ENCODE peak calls at places on chromosomes 1 and 21, in eight cellular contexts. O is mesendoderm; T is heart right ventricle; K is NCI-H187; E is OCI-LY7; V is HepG2; Z is stimulated activated naive B cell treated with anti-CD40 and anti-IgM and Interleukin-4, amounts not matched to agents 10 μg/mL and 1 μg/mL and 100 μg/mL, for 72 hours; M is GM13977. Q is an unnamed sample.
A peak's percentile ranks its signal among the peaks of the same experiment; 100 is the strongest.

GRCh38 chr1:228087771-228088251 is 5.3 kb downstream of the ARF1 start:
- DNase-seq in O (no peak), T (no peak), K (no peak), E (no peak), V (no peak), Z (no peak), M (no peak), Q (no peak)

GRCh38 chr1:28540651-28541050 is 12.2 kb upstream of the TRNAU1AP start:
- DNase-seq in O (peak; percentile 29), T (no peak), K (no peak), E (no peak), V (no peak), Z (no peak), M (no peak), Q (no peak)

GRCh38 chr21:42059721-42060120 is 11.4 kb upstream of the UMODL1 start:
- DNase-seq in O (no peak), T (no peak), K (no peak), E (no peak), V (no peak), Z (no peak), M (no peak), Q (no peak)

GRCh38 chr21:41768371-41769042 is 1.7 kb upstream of the RIPK4 start:
- DNase-seq in O (peak; percentile 92), T (no peak), K (no peak), E (peak; percentile 38), V (peak; percentile 95), Z (no peak), M (peak; percentile 46), Q (no peak)

GRCh38 chr21:15309721-15310120 is 244.9 kb upstream of the NRIP1 start:
- DNase-seq in O (no peak), T (peak; percentile 61), K (no peak), E (no peak), V (no peak), Z (no peak), M (no peak), Q (no peak)

GRCh38 chr1:95195046-95195445 is 39.0 kb upstream of the RWDD3 start:
- DNase-seq in O (no peak), T (no peak), K (no peak), E (no peak), V (no peak), Z (no peak), M (no peak), Q (no peak)

GRCh38 chr1:87956766-87957165 is 628.1 kb downstream of the LMO4 start:
- DNase-seq in O (no peak), T (no peak), K (no peak), E (no peak), V (no peak), Z (no peak), M (no peak), Q (no peak)

GRCh38 chr1:204408074-204408507 is 3.5 kb downstream of the PPP1R15B start:
- DNase-seq in O (no peak), T (peak; percentile 81), K (no peak), E (no peak), V (no peak), Z (no peak), M (no peak), Q (peak; percentile 27)

GRCh38 chr1:15038232-15039016 is 115.1 kb upstream of the TMEM51 start:
- DNase-seq in O (peak; percentile 79), T (no peak), K (no peak), E (peak; percentile 73), V (peak; percentile 61), Z (no peak), M (no peak), Q (no peak)

GRCh38 chr1:30763654-30764248 is 6.2 kb upstream of the LAPTM5 start:
- DNase-seq in O (no peak), T (no peak), K (no peak), E (no peak), V (no peak), Z (no peak), M (no peak), Q (no peak)

GRCh38 chr1:221284028-221284427 is 404.8 kb downstream of the HLX start:
- DNase-seq in O (no peak), T (no peak), K (no peak), E (no peak), V (no peak), Z (no peak), M (no peak), Q (no peak)

GRCh38 chr1:37186246-37186756 is 152.0 kb upstream of the GRIK3 start:
- DNase-seq in O (peak; percentile 96), T (no peak), K (no peak), E (no peak), V (no peak), Z (no peak), M (no peak), Q (no peak)

GRCh38 chr21:25898671-25899070 is 163.9 kb downstream of the GABPA start:
- DNase-seq in O (peak; percentile 83), T (no peak), K (no peak), E (no peak), V (no peak), Z (no peak), M (no peak), Q (no peak)

GRCh38 chr1:182229907-182230522 is 161.6 kb downstream of the GLUL start:
- DNase-seq in O (peak; percentile 39), T (no peak), K (peak; percentile 94), E (no peak), V (no peak), Z (no peak), M (no peak), Q (no peak)

GRCh38 chr1:13807213-13807612 is 107.2 kb downstream of the PRDM2 start:
- DNase-seq in O (peak; percentile 59), T (no peak), K (no peak), E (peak; percentile 77), V (peak; percentile 27), Z (no peak), M (no peak), Q (no peak)

GRCh38 chr21:35563885-35564451 is 496.4 kb downstream of the SETD4 start:
- DNase-seq in O (peak; percentile 25), T (peak; percentile 83), K (peak; percentile 70), E (no peak), V (no peak), Z (no peak), M (no peak), Q (no peak)

GRCh38 chr1:162946701-162947100 is 85.7 kb upstream of the CCDC190 start:
- DNase-seq in O (no peak), T (no peak), K (no peak), E (no peak), V (no peak), Z (no peak), M (no peak), Q (no peak)

GRCh38 chr1:183622013-183622412 is 13.6 kb downstream of the ARPC5 start:
- DNase-seq in O (no peak), T (no peak), K (no peak), E (no peak), V (no peak), Z (no peak), M (no peak), Q (no peak)

GRCh38 chr1:116720406-116721071 is 33.7 kb upstream of the CD2 start:
- DNase-seq in O (no peak), T (no peak), K (no peak), E (no peak), V (no peak), Z (no peak), M (no peak), Q (no peak)

GRCh38 chr1:228392111-228392936 is 14.3 kb downstream of the TRIM11 start:
- DNase-seq in O (no peak), T (no peak), K (no peak), E (no peak), V (no peak), Z (no peak), M (no peak), Q (no peak)

GRCh38 chr1:221620437-221621384 is 121.2 kb downstream of the DUSP10 start:
- DNase-seq in O (no peak), T (no peak), K (peak; percentile 5), E (no peak), V (no peak), Z (no peak), M (no peak), Q (no peak)

GRCh38 chr1:192609110-192610079 is 26.6 kb upstream of the RGS13 start:
- DNase-seq in O (no peak), T (peak; percentile 9), K (no peak), E (peak; percentile 93), V (no peak), Z (peak; percentile 89), M (peak; percentile 56), Q (peak; percentile 26)

GRCh38 chr1:107548276-107548675 is 407.4 kb downstream of the NTNG1 start:
- DNase-seq in O (no peak), T (no peak), K (peak; percentile 37), E (no peak), V (no peak), Z (no peak), M (no peak), Q (no peak)

GRCh38 chr1:9164919-9165318 is 36.0 kb upstream of the GPR157 start:
- DNase-seq in O (no peak), T (no peak), K (no peak), E (no peak), V (no peak), Z (no peak), M (no peak), Q (no peak)

GRCh38 chr1:7278045-7278444 is 492.8 kb downstream of the CAMTA1 start:
- DNase-seq in O (no peak), T (no peak), K (peak; percentile 60), E (no peak), V (no peak), Z (no peak), M (no peak), Q (no peak)

GRCh38 chr1:154276797-154277196 is 4.4 kb downstream of the HAX1 start:
- DNase-seq in O (peak; percentile 34), T (no peak), K (no peak), E (peak; percentile 17), V (no peak), Z (no peak), M (no peak), Q (peak; percentile 10)

GRCh38 chr1:246497331-246497915 is 9.7 kb downstream of the SMYD3 start:
- DNase-seq in O (peak; percentile 72), T (no peak), K (peak; percentile 6), E (peak; percentile 83), V (peak; percentile 72), Z (no peak), M (peak; percentile 64), Q (no peak)

GRCh38 chr1:25473653-25474225 is 43.0 kb downstream of the MACO1 start:
- DNase-seq in O (no peak), T (no peak), K (no peak), E (no peak), V (no peak), Z (no peak), M (no peak), Q (no peak)

GRCh38 chr1:204588826-204589225 is 72.6 kb downstream of the MDM4 start:
- DNase-seq in O (peak; percentile 50), T (no peak), K (no peak), E (no peak), V (no peak), Z (no peak), M (no peak), Q (no peak)

GRCh38 chr1:169041371-169041770 is 65.1 kb upstream of the ATP1B1 start:
- DNase-seq in O (no peak), T (no peak), K (no peak), E (no peak), V (no peak), Z (no peak), M (no peak), Q (no peak)

GRCh38 chr21:33308586-33309490 is 15.9 kb upstream of the IFNAR1 start:
- DNase-seq in O (no peak), T (no peak), K (peak; percentile 95), E (peak; percentile 100), V (no peak), Z (peak; percentile 72), M (no peak), Q (no peak)

GRCh38 chr1:180228648-180229482 is 1.2 kb upstream of the LHX4 start:
- DNase-seq in O (peak; percentile 48), T (no peak), K (no peak), E (no peak), V (no peak), Z (no peak), M (peak; percentile 64), Q (no peak)

GRCh38 chr1:33228935-33229487 is 27.3 kb upstream of the ZNF362 start:
- DNase-seq in O (no peak), T (peak; percentile 80), K (no peak), E (no peak), V (no peak), Z (no peak), M (no peak), Q (no peak)

Q was measured in T-helper 9 cell.